ENCODE peak calls at places on chromosomes 13 and 19, in eight cellular contexts. Y, L, T, K, O, E, G and I are unnamed samples.

GRCh38 chr13:27820524-27821482 is 28.5 kb downstream of the GSX1 start:
- DNase-seq in Y (no peak), L (peak), T (no peak), K (no peak), O (no peak), E (no peak), G (no peak), I (no peak)

GRCh38 chr13:23709521-23709920 is 139.3 kb downstream of the TNFRSF19 start:
- DNase-seq in Y (no peak), L (no peak), T (no peak), K (no peak), O (peak), E (no peak), G (no peak), I (no peak)

GRCh38 chr13:30322428-30322827 is 15.1 kb upstream of the KATNAL1 start:
- DNase-seq in Y (no peak), L (no peak), T (no peak), K (no peak), O (no peak), E (no peak), G (no peak), I (no peak)

GRCh38 chr13:26549713-26550112 is 7.8 kb upstream of the WASF3 start:
- DNase-seq in Y (no peak), L (no peak), T (no peak), K (no peak), O (no peak), E (no peak), G (no peak), I (no peak)

GRCh38 chr13:73940098-73940497 is 194.1 kb downstream of the KLF12 start:
- DNase-seq in Y (no peak), L (no peak), T (no peak), K (no peak), O (no peak), E (no peak), G (no peak), I (no peak)

GRCh38 chr19:18322318-18322758 is 538 bp downstream of the LSM4 start:
- DNase-seq in Y (peak), L (peak), T (no peak), K (no peak), O (peak), E (peak), G (peak), I (no peak)

GRCh38 chr13:111957913-111958450 is 109.0 kb upstream of the SOX1 start:
- DNase-seq in Y (no peak), L (no peak), T (no peak), K (no peak), O (no peak), E (no peak), G (no peak), I (no peak)

GRCh38 chr13:36447501-36447900 is 15.2 kb downstream of the CCNA1 start:
- DNase-seq in Y (no peak), L (no peak), T (no peak), K (no peak), O (no peak), E (no peak), G (no peak), I (no peak)

GRCh38 chr13:21034602-21035190 is 26.7 kb downstream of the LATS2 start:
- DNase-seq in Y (no peak), L (no peak), T (no peak), K (no peak), O (no peak), E (peak), G (no peak), I (no peak)

GRCh38 chr19:17718988-17719711 is at the start of gene MAP1S:
- DNase-seq in Y (peak), L (peak), T (no peak), K (peak), O (peak), E (peak), G (peak), I (no peak)

GRCh38 chr13:98324105-98324504 is 147.0 kb upstream of the RNF113B start:
- DNase-seq in Y (no peak), L (no peak), T (no peak), K (no peak), O (no peak), E (no peak), G (no peak), I (no peak)

GRCh38 chr13:103218253-103218652 is 152.0 kb upstream of the SLC10A2 start:
- DNase-seq in Y (no peak), L (no peak), T (no peak), K (no peak), O (no peak), E (no peak), G (no peak), I (no peak)

GRCh38 chr13:61045197-61045596 is 370.5 kb downstream of the PCDH20 start:
- DNase-seq in Y (no peak), L (no peak), T (no peak), K (no peak), O (no peak), E (no peak), G (no peak), I (no peak)

GRCh38 chr13:71659427-71659826 is 207.6 kb downstream of the DACH1 start:
- DNase-seq in Y (no peak), L (no peak), T (no peak), K (no peak), O (no peak), E (no peak), G (no peak), I (peak)

GRCh38 chr19:41821003-41821735 is 23.3 kb downstream of the LYPD4 start:
- DNase-seq in Y (peak), L (no peak), T (no peak), K (no peak), O (peak), E (peak), G (peak), I (no peak)

GRCh38 chr13:50081106-50081898 is 66.1 kb downstream of the KCNRG start:
- DNase-seq in Y (no peak), L (peak), T (no peak), K (peak), O (no peak), E (peak), G (peak), I (no peak)

GRCh38 chr19:24033308-24033961 is 53.6 kb upstream of the ZNF254 start:
- DNase-seq in Y (peak), L (peak), T (peak), K (peak), O (peak), E (peak), G (peak), I (peak)

GRCh38 chr13:74136089-74136658 is 2.0 kb upstream of the KLF12 start:
- DNase-seq in Y (no peak), L (peak), T (no peak), K (peak), O (peak), E (peak), G (peak), I (no peak)

GRCh38 chr13:33150662-33151061 is 134.4 kb downstream of the KL start:
- DNase-seq in Y (no peak), L (no peak), T (no peak), K (no peak), O (no peak), E (no peak), G (no peak), I (no peak)

GRCh38 chr13:20769091-20769490 is 4.7 kb downstream of the EEF1AKMT1 start:
- DNase-seq in Y (no peak), L (no peak), T (no peak), K (no peak), O (no peak), E (no peak), G (no peak), I (no peak)

GRCh38 chr13:68987585-68987984 is 1120.0 kb upstream of the ATXN8OS start:
- DNase-seq in Y (no peak), L (no peak), T (no peak), K (no peak), O (no peak), E (no peak), G (no peak), I (no peak)

GRCh38 chr13:28031220-28031903 is 42.9 kb upstream of the URAD start:
- DNase-seq in Y (no peak), L (no peak), T (no peak), K (no peak), O (no peak), E (no peak), G (peak), I (no peak)

GRCh38 chr19:49855277-49855675 is 4.3 kb downstream of the PTOV1 start:
- DNase-seq in Y (no peak), L (no peak), T (no peak), K (no peak), O (no peak), E (no peak), G (peak), I (no peak)

GRCh38 chr19:980133-980998 is 3.8 kb upstream of the WDR18 start:
- DNase-seq in Y (no peak), L (no peak), T (no peak), K (no peak), O (no peak), E (no peak), G (no peak), I (no peak)

GRCh38 chr19:3348042-3348441 is 18.3 kb upstream of the NFIC start:
- DNase-seq in Y (no peak), L (no peak), T (no peak), K (no peak), O (no peak), E (no peak), G (no peak), I (no peak)

GRCh38 chr13:35179494-35179893 is 237.4 kb downstream of the NBEA start:
- DNase-seq in Y (peak), L (no peak), T (no peak), K (no peak), O (peak), E (peak), G (no peak), I (no peak)

GRCh38 chr13:42836930-42837329 is 55.5 kb downstream of the FAM216B start:
- DNase-seq in Y (no peak), L (no peak), T (no peak), K (no peak), O (peak), E (peak), G (peak), I (no peak)